ENCODE peak calls at places on chromosomes 6 and 20, in six cellular contexts. S, G, T, K, J and F are unnamed samples.

GRCh38 chr6:105603779-105604592 is 201.1 kb upstream of the PREP start:
- DNase-seq in T (no peak), K (no peak), G (no peak), S (no peak), J (no peak), F (no peak)

GRCh38 chr6:33927112-33927511 is 123.3 kb upstream of the MLN start:
- DNase-seq in S (no peak), J (no peak), T (no peak), G (no peak), K (no peak), F (no peak)

GRCh38 chr6:127299522-127300240 is 33.0 kb downstream of the RNF146 start:
- DNase-seq in K (no peak), G (no peak), T (no peak), S (no peak), J (no peak), F (no peak)

GRCh38 chr6:130216630-130217029 is 6.1 kb downstream of the SAMD3 start:
- DNase-seq in T (no peak), G (no peak), J (no peak), S (no peak), K (no peak), F (no peak)

GRCh38 chr6:152129606-152130249 is 322.2 kb downstream of the ESR1 start:
- DNase-seq in K (no peak), G (no peak), J (no peak), S (peak), T (no peak), F (no peak)

GRCh38 chr20:24789877-24790276 is 159.2 kb upstream of the CST7 start:
- DNase-seq in K (no peak), G (no peak), J (no peak), T (no peak), S (no peak), F (peak)

GRCh38 chr20:9052136-9052535 is 16.8 kb upstream of the PLCB4 start:
- DNase-seq in S (no peak), K (no peak), G (peak), T (no peak), J (no peak), F (no peak)

GRCh38 chr20:41138527-41139226 is 1.3 kb downstream of the PLCG1 start:
- DNase-seq in K (peak), J (no peak), G (peak), S (no peak), T (no peak), F (no peak)

GRCh38 chr6:79713701-79714322 is 82.7 kb downstream of the SH3BGRL2 start:
- DNase-seq in T (no peak), S (no peak), J (peak), G (peak), K (peak), F (no peak)

DNA sequence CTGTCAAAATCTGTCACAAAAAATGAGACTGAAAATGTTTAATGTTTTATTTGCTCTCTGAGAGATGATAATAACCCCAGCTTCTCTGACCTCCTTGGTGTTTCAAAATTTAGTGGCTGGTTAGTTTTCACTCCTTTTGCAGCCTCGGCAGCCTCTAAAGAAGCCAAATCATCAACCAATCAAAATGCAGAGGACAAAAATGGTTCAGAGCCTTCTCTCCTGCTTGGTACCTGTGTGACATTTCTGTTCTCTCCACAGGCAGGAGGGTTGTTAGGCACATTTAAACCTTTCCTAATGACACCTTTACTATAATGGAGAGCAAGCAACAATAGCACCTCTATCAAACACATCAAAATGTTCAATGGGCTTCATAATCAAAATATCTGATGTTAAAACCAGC is 375.5 kb downstream of the HACE1 start:
- DNase-seq in G (no peak), S (no peak), K (no peak), T (no peak), J (no peak), F (no peak)
- TF ChIP-seq CTCF in G (no peak), S (no peak), K (no peak), T (no peak), J (no peak), F (no peak)

GRCh38 chr6:159633196-159633595 is 59.8 kb downstream of the SOD2 start:
- DNase-seq in T (no peak), J (no peak), S (no peak), G (peak), K (no peak), F (no peak)
- TF ChIP-seq CTCF in T (no peak), J (peak), S (peak), G (peak), K (no peak), F (peak)

GRCh38 chr6:168051648-168052047 is 27.4 kb downstream of the FRMD1 start:
- DNase-seq in K (no peak), T (no peak), J (no peak), S (no peak), G (no peak), F (no peak)

GRCh38 chr6:168050225-168050796 is 28.7 kb downstream of the FRMD1 start:
- DNase-seq in K (no peak), G (no peak), J (no peak), T (no peak), S (no peak), F (no peak)

GRCh38 chr6:168049681-168050224 is 29.3 kb downstream of the FRMD1 start:
- DNase-seq in G (no peak), K (no peak), T (no peak), J (no peak), S (no peak), F (no peak)

GRCh38 chr6:168052291-168052891 is 26.6 kb downstream of the FRMD1 start:
- DNase-seq in T (no peak), G (peak), K (no peak), J (no peak), S (no peak), F (peak)

GRCh38 chr6:168050861-168051586 is 28.0 kb downstream of the FRMD1 start:
- DNase-seq in T (no peak), K (no peak), J (no peak), G (no peak), S (no peak), F (no peak)
- TF ChIP-seq CTCF in T (no peak), K (no peak), J (peak), G (no peak), S (peak), F (peak)

DNA sequence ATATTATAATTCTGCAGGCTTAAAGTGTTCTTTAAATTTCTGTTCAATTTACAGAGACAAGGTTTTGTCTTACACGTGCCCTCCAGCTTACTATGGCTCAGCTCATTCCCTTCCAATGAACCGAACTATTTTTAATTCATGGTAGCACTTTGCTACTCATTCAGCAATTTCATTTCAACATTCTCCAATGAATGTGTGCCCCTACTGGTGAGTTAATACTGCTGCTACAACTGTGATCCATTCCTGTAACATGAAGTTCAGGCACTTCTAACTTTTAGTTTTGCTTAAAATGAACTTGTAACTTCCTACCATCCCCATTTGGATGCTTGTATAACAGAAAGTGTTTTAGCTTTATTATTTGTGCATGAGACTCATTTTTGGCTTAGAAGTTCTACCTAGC is 99.7 kb downstream of the F13A1 start:
- DNase-seq in G (no peak), T (no peak), S (no peak), K (no peak), J (no peak), F (no peak)
- TF ChIP-seq CTCF in G (no peak), T (no peak), S (no peak), K (no peak), J (peak), F (peak)

GRCh38 chr6:132624175-132624574 is at the start of gene TAAR2:
- DNase-seq in G (no peak), S (no peak), K (no peak), J (no peak), T (no peak), F (no peak)

DNA sequence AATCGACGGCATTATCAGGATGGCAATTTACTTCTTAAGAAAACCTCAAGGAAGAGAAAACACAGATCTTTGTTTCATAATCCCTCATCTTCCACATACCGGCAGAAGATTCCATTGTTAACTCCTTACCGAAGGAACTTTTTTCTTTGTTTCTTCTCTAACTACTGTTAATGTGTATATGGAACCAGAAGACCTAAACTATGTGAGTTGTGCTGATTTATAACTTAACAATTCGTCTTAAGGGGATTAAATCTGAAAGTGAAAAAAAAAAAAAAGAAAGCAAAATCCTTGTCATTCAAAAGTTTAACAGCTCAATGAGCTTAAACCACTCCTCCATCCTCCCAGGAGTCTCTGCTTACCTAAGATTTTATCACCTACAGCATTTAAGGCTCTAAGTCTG is 629 bp downstream of the TAAR2 start:
- DNase-seq in K (no peak), S (no peak), J (no peak), G (no peak), T (no peak), F (no peak)
- TF ChIP-seq CTCF in K (no peak), S (no peak), J (no peak), G (no peak), T (no peak), F (no peak)

GRCh38 chr6:148177589-148178233 is 164.9 kb upstream of the SASH1 start:
- DNase-seq in T (peak), J (peak), G (no peak), K (no peak), S (peak), F (no peak)
- TF ChIP-seq CTCF in T (peak), J (peak), G (peak), K (peak), S (peak), F (peak)